ENCODE peak calls at places on chromosomes 6 and 20, in six cellular contexts. I is A549; X is testis; A is GM12878; N is effector memory CD4-positive, alpha-beta T cell; P is mammary epithelial cell. L is an unnamed sample.
A peak's percentile ranks its signal among the peaks of the same experiment; 100 is the strongest.

GRCh38 chr6:8195040-8195713 is 92.8 kb upstream of the EEF1E1 start:
- DNase-seq in I (no peak), N (no peak), X (peak; percentile 26), A (no peak), P (no peak), L (no peak)

GRCh38 chr6:109760208-109760607 is 69.1 kb downstream of the FIG4 start:
- DNase-seq in P (peak; percentile 53), N (no peak), I (no peak), X (no peak), A (no peak), L (no peak)

GRCh38 chr6:127980996-127981395 is 80.1 kb upstream of the THEMIS start:
- DNase-seq in P (no peak), I (no peak), A (no peak), N (no peak), X (no peak), L (no peak)

GRCh38 chr6:2875840-2876207 is 27.3 kb downstream of the SERPINB9 start:
- DNase-seq in N (peak; percentile 29), A (no peak), I (no peak), X (no peak), P (no peak), L (no peak)

GRCh38 chr6:104789770-104790190 is 69.9 kb downstream of the HACE1 start:
- DNase-seq in P (peak; percentile 46), I (peak; percentile 9), N (no peak), X (no peak), A (no peak), L (peak; percentile 43)

GRCh38 chr20:35718972-35719635 is 19.9 kb downstream of the ROMO1 start:
- DNase-seq in X (no peak), I (no peak), A (no peak), N (no peak), P (no peak), L (no peak)

GRCh38 chr6:34544776-34545471 is 11.2 kb downstream of the SPDEF start:
- DNase-seq in A (no peak), P (no peak), N (no peak), X (no peak), I (no peak), L (no peak)

GRCh38 chr20:39111359-39112195 is 149.4 kb downstream of the DHX35 start:
- DNase-seq in A (no peak), P (no peak), N (no peak), X (no peak), I (no peak), L (no peak)

GRCh38 chr6:150491131-150491795 is 108.4 kb upstream of the PLEKHG1 start:
- DNase-seq in I (peak; percentile 7), X (no peak), N (no peak), P (peak; percentile 93), A (peak; percentile 24), L (no peak)

GRCh38 chr6:105522626-105523322 is 119.9 kb upstream of the PREP start:
- DNase-seq in A (no peak), I (no peak), N (no peak), P (peak; percentile 70), X (no peak), L (no peak)

GRCh38 chr6:11043961-11044711 is at the start of gene ELOVL2:
- DNase-seq in A (no peak), X (peak; percentile 77), I (peak; percentile 40), N (no peak), P (no peak), L (peak; percentile 41)

DNA sequence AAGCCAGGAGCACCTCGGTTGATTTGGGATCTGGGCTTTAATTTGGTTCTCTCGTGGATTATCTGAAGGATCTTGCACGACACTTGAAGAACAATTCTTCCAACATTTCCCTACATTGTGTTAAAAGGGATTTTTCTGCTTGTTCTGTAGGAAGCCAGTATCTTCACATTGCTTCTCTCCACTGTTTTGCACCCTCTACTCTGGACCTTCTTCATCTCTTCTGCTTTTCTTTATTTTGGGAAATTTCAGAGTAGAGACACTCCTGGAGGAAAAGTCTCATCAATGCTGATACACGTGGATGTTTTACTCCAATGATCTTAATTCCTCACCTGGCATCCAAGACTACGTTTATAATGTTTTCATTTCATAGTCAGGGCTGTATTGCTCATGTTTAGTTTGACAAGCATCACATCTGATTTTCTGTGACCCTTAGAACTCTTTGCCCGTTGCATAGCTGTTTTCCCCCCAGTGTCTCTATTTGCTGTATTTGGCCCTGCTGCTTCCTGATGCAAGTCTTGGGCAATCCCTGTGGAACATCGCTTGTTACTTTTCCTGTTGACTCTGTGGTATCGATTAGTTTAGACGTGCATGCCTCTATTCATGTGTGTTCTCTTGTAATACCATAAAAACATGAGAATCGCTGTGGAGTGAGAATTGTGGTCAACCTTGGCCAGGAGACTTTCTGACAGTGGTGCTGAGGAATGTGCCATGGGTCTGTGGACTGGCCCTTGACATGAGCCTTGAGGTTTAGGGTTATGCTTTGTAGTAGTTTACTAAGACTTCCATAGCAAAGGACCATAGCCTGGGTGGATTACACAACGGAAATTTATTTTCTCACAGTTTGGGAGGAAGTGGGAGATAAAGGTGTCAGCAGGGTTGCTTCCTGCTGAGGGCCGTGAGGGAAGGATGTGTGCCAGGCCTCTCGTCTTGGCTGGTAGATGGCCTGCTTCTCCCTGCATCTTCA is 12.5 kb downstream of the PLCB1 start:
- DNase-seq in I (no peak), P (peak; percentile 77), X (no peak), A (no peak), N (no peak), L (no peak)
- H3K4me1 ChIP-seq in I (no peaks in the 10 kb centered on the region), P (peaks cover 3% of the 10 kb centered on the region), X (no peaks in the 10 kb centered on the region), A (no peaks in the 10 kb centered on the region), N (peaks cover 4% of the 10 kb centered on the region), L (peaks cover 4% of the 10 kb centered on the region)

GRCh38 chr6:52515219-52515960 is 61.5 kb downstream of the TRAM2 start:
- DNase-seq in I (no peak), N (no peak), X (no peak), A (no peak), P (peak; percentile 53), L (no peak)

GRCh38 chr6:52514514-52514913 is 62.3 kb downstream of the TRAM2 start:
- DNase-seq in N (no peak), A (no peak), X (no peak), I (no peak), P (peak; percentile 62), L (no peak)

GRCh38 chr6:52517502-52518278 is 59.2 kb downstream of the TRAM2 start:
- DNase-seq in P (peak; percentile 85), N (no peak), I (peak; percentile 91), X (peak; percentile 90), A (no peak), L (no peak)

GRCh38 chr6:52516943-52517342 is 59.9 kb downstream of the TRAM2 start:
- DNase-seq in A (no peak), X (no peak), P (no peak), N (no peak), I (no peak), L (no peak)

DNA sequence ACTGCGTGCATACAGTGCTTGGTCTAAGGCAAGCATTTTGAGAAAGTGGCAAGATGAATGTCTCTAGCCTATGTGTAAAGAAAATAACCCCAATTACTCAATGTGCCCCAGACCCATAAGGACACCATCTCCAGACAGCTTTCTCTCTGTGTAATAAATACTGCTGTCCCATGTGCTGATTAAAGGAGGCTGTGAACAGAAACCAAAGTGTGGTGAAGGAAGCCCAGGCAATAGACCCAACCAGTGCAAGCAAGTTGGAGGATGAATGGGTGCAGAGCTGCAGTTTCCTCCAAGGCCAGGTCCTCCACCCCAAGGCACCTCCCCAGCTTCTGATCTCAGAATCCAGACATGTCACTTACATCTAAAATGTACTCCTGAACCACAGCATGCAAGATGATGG is 60.6 kb downstream of the TRAM2 start:
- DNase-seq in X (no peak), P (no peak), N (no peak), I (no peak), A (no peak), L (no peak)
- H3K4me1 ChIP-seq in X (peaks cover 68% of the 10 kb centered on the region), P (peaks cover 63% of the 10 kb centered on the region), N (no peaks in the 10 kb centered on the region), I (peaks cover 75% of the 10 kb centered on the region), A (peaks cover 7% of the 10 kb centered on the region), L (no peaks in the 10 kb centered on the region)

GRCh38 chr6:144602523-144603180 is 317.5 kb downstream of the UTRN start:
- DNase-seq in N (no peak), A (no peak), X (no peak), P (no peak), I (no peak), L (no peak)
- H3K4me1 ChIP-seq in N (peaks cover 3% of the 10 kb centered on the region), A (no peaks in the 10 kb centered on the region), X (no peaks in the 10 kb centered on the region), P (no peaks in the 10 kb centered on the region), I (no peaks in the 10 kb centered on the region), L (peaks cover 13% of the 10 kb centered on the region)

GRCh38 chr20:64214952-64215351 is 40.6 kb upstream of the PCMTD2 start:
- DNase-seq in P (no peak), X (no peak), I (no peak), A (no peak), N (no peak), L (no peak)

GRCh38 chr20:64212750-64213149 is 42.8 kb upstream of the PCMTD2 start:
- DNase-seq in A (no peak), P (no peak), N (no peak), X (peak; percentile 80), I (no peak), L (no peak)

GRCh38 chr20:64216036-64216435 is 39.5 kb upstream of the PCMTD2 start:
- DNase-seq in A (no peak), P (no peak), I (no peak), X (peak; percentile 87), N (no peak), L (no peak)

GRCh38 chr20:64211874-64212658 is 43.5 kb upstream of the PCMTD2 start:
- DNase-seq in P (no peak), N (no peak), A (no peak), X (no peak), I (no peak), L (no peak)

GRCh38 chr20:64214113-64214512 is 41.4 kb upstream of the PCMTD2 start:
- DNase-seq in I (no peak), A (no peak), N (no peak), P (no peak), X (no peak), L (no peak)
- H3K4me1 ChIP-seq in I (no peaks in the 10 kb centered on the region), A (no peaks in the 10 kb centered on the region), N (peaks cover 14% of the 10 kb centered on the region), P (no peaks in the 10 kb centered on the region), X (peaks cover 27% of the 10 kb centered on the region), L (no peaks in the 10 kb centered on the region)

GRCh38 chr20:33993800-33994623 is at the start of gene RALY:
- DNase-seq in I (peak; percentile 68), N (peak; percentile 68), P (peak; percentile 85), A (no peak), X (peak; percentile 83), L (peak; percentile 91)
- H3K4me1 ChIP-seq in I (peaks cover 23% of the 10 kb centered on the region), N (peaks cover 49% of the 10 kb centered on the region), P (peaks cover 15% of the 10 kb centered on the region), A (peaks cover 12% of the 10 kb centered on the region), X (peaks cover 40% of the 10 kb centered on the region), L (peaks cover 19% of the 10 kb centered on the region)

DNA sequence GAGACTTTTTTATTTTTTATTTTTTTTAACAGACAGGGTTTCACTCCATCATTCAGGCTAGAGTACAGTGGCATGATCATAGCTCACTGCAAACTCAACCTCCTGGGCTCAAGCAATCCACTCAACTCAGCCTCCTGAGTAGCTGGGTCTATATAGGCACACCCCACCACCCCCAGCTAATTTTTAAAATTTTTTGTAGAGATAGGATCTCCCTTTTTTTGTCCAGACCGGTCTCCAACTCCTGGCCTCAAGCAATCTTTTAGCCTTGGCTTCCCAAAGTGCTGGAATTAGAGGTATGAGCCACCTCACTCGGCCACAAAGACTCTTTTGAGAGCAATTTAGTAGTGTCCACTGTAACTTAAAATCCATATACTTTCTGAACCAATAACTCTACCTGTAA is 103.3 kb upstream of the DST start:
- DNase-seq in I (no peak), X (no peak), N (no peak), A (no peak), P (no peak), L (no peak)
- H3K4me1 ChIP-seq in I (peaks cover 87% of the 10 kb centered on the region), X (no peaks in the 10 kb centered on the region), N (no peaks in the 10 kb centered on the region), A (peaks cover 34% of the 10 kb centered on the region), P (peaks cover 66% of the 10 kb centered on the region), L (no peaks in the 10 kb centered on the region)